ENCODE peak calls at places on chromosome 22, in four cellular contexts. J is HCT116, D is K562, G is H1. N is an unnamed sample. For H3K4me1, the result is how much of the 10 kb centered on the place peaks cover.

GRCh38 chr22:38981005-38981658 is 1.0 kb upstream of the APOBEC3B start:
- DNase-seq in J (peak), D (peak), G (no peak), N (no peak)

GRCh38 chr22:28936200-28936599 is 52.8 kb downstream of the ZNRF3 start:
- DNase-seq in J (no peak), D (no peak), G (no peak), N (no peak)

GRCh38 chr22:47547881-47548630 is 785.6 kb downstream of the TBC1D22A start:
- DNase-seq in J (no peak), D (no peak), G (no peak), N (no peak)

GRCh38 chr22:44074286-44074984 is 50.3 kb downstream of the PARVB start:
- DNase-seq in J (no peak), D (no peak), G (no peak), N (no peak)

GRCh38 chr22:44587004-44587793 is 89.2 kb upstream of the RTL6 start:
- DNase-seq in J (no peak), D (no peak), G (no peak), N (no peak)

GRCh38 chr22:43437871-43438475 is 26.2 kb downstream of the MPPED1 start:
- DNase-seq in J (no peak), D (no peak), G (no peak), N (no peak)

GRCh38 chr22:28123989-28124766 is 205.1 kb upstream of the PITPNB start:
- DNase-seq in J (no peak), D (no peak), G (no peak), N (no peak)

GRCh38 chr22:37990862-37991261 is 6.5 kb upstream of the SOX10 start:
- DNase-seq in J (no peak), D (no peak), G (no peak), N (no peak)

GRCh38 chr22:30969532-30970355 is 679 bp downstream of the TUG1 start:
- DNase-seq in J (no peak), D (peak), G (no peak), N (no peak)

GRCh38 chr22:45240137-45240809 is 421 bp downstream of the KIAA0930 start:
- DNase-seq in J (no peak), D (peak), G (no peak), N (no peak)

GRCh38 chr22:46001426-46002106 is 24.6 kb upstream of the WNT7B start:
- DNase-seq in J (no peak), D (no peak), G (no peak), N (no peak)

GRCh38 chr22:36279219-36279666 is 26.3 kb downstream of the APOL1 start:
- DNase-seq in J (no peak), D (no peak), G (no peak), N (no peak)

GRCh38 chr22:17910561-17911311 is 113.6 kb downstream of the MICAL3 start:
- DNase-seq in J (no peak), D (peak), G (no peak), N (no peak)

GRCh38 chr22:28544431-28544868 is 135.2 kb downstream of the TTC28 start:
- DNase-seq in J (no peak), D (no peak), G (no peak), N (no peak)

GRCh38 chr22:17109113-17109865 is 11.9 kb downstream of the TMEM121B start:
- DNase-seq in J (no peak), D (no peak), G (no peak), N (no peak)

GRCh38 chr22:36901411-36902142 is 11.9 kb upstream of the CSF2RB start:
- DNase-seq in J (no peak), D (peak), G (no peak), N (peak)

GRCh38 chr22:38923463-38924196 is 33.8 kb upstream of the APOBEC3A start:
- DNase-seq in J (peak), D (peak), G (no peak), N (no peak)

GRCh38 chr22:38871360-38872171 is 450 bp downstream of the CBX6 start:
- DNase-seq in J (no peak), D (peak), G (no peak), N (no peak)

GRCh38 chr22:42922374-42923177 is 65.5 kb upstream of the ARFGAP3 start:
- DNase-seq in J (no peak), D (no peak), G (no peak), N (no peak)

GRCh38 chr22:37485006-37485713 is 1.0 kb downstream of the MFNG start:
- DNase-seq in J (no peak), D (no peak), G (no peak), N (no peak)

GRCh38 chr22:50542416-50542927 is 3.2 kb upstream of the KLHDC7B start:
- DNase-seq in J (no peak), D (no peak), G (no peak), N (peak)

GRCh38 chr22:50546326-50547230 is 879 bp downstream of the KLHDC7B start:
- DNase-seq in J (no peak), D (peak), G (no peak), N (no peak)

GRCh38 chr22:50545522-50546325 is at the start of gene KLHDC7B:
- DNase-seq in J (no peak), D (no peak), G (no peak), N (no peak)

GRCh38 chr22:50544746-50545253 is 899 bp upstream of the KLHDC7B start:
- DNase-seq in J (no peak), D (no peak), G (no peak), N (no peak)

DNA sequence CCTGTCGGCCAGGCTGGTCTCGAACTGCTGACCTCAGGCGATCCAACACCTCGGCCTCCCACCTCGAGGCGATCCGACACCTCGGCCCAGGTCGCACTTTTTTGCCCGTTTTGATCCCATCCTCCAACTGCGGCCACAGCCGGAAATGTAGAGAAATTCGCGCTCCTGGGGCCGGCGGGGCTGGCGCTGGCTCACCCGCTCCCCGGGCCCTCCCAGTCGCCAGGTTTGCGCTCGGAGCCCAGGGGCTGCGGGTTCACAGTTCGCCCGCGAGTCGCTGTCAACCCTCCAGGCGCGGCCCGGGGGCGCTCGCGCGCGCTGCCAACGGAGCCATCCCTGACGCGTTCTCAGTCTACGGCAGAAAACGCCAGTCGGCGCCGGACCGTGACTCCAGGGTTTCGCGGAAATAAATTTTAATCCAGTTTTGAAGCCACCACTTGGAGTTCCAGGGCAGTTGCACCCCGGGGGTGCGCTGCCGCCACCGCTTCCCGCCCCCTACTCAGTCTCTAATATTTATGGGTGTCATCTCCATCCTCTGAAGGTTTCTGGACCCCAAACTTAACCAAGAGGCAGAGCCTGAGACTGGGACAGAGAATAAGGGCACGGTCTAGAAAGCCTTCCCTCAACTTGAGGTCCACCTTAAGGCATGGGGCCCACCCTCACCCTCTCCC is 1.5 kb upstream of the KLHDC7B start:
- DNase-seq in J (no peak), D (no peak), G (no peak), N (no peak)
- H3K4me1 ChIP-seq in J (under half), D (under half), G (under half), N (under half)

GRCh38 chr22:23402275-23403151 is 177.6 kb downstream of the IGLL1 start:
- DNase-seq in J (peak), D (peak), G (peak), N (no peak)
- TF ChIP-seq SIN3A in J (no peak), D (no peak), G (no peak), N (no peak)

DNA sequence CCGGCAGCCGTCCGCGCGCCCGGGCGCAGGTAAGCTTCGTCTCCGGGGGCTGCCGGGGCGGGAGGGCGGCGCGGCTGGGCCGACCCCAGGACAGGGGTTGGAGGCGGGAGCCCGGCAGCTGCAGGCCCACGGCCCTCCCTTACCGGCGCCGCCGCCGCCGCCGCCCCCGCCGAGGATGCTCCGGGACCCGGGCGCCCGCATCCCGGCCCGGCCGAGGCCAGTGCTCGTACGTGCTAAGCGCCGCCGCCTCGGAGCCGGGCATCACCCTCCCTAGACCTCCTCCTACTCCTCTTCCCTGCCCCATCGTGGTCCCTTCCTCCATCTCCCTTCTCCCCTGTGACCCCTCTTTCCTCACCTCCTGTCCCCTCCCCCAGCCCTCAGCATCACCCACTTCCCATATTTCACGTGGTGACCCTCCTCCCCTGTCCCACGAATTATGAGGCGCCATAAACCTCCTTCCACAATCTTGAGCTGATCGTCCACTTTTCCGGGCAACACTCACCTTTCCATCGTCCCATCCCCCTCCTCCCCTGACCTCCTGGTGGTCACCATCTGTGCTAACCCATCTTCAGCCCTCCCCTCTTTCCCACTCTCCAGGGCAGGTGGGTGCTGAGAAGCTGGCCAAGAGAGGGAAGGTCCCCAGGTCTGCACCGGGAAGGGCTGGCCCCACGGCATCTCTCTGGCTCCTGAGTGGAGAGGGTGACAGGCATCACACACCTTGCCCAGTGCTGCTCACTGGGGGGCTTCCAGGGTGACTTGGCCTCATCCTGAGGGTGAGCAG is 588 bp downstream of the ASPHD2 start:
- DNase-seq in J (no peak), D (peak), G (no peak), N (no peak)
- TF ChIP-seq EZH2 in J (no peak), D (no peak), G (no peak), N (no peak)

DNA sequence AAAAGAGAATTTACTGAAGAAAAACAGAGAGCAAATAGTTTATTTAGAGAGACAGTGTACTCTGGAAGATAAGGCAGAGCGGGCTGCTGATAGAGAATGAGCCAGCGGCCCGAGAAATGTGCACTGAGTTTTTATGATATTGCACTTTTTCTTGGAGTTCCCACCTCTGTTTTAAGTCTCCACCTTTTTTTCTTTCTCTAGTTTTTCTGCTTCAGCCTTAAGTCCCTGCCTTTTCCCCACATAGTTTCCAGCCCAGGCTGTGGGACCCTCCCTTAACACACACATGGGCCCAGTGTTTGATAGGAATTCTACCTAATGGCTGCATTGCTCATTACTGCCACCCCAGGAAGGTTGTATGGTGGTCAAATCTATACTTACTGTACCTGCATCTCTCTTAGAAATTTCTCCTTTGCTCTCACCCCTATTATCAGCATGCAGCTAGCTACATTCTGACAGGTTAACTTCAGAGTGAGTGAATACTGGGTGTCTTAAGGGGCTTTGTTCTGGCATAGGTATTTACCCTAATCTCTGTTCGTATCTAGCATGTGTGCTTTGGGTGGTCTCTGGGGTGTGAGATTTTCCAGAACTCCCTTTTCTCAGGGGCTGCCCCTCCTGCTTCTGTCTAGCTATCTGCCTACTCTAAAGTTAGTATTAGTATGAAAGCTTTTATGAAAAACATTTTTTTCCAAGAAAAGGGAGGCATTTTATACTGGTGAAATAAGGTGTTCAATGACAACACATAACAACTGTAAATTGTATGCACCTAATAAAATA is 127.3 kb upstream of the TOP3B start:
- DNase-seq in J (no peak), D (peak), G (no peak), N (no peak)
- H3K4me1 ChIP-seq in J (under half), D (under half), G (under half), N (under half)

DNA sequence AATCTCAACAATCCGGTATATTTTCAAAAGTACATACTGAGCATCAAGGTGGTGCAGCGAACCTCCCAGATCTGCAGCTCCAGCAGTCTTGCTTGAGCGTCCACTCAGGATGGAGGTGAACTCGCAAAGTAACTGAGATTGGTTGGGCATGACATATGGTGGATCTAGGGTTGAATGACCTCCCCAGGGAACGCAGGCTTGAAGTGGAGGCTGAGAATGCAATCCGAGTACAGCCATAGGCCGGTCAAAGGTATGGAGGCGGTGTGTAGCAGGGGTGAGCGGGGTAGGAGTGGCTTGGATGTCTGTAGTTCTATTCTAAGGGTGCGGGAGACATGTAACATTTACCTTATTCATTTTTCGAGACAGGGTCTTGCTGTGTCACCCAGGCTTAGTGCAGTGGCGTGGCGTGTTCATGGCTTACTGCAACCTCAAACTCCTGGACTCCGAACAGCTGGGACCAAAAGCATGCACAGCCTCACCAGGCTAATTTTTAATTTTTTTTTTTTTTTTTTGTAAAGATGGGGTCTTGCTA is 631 bp upstream of the C22orf39 start:
- DNase-seq in J (no peak), D (peak), G (no peak), N (no peak)
- TF ChIP-seq SIN3A in J (no peak), D (peak), G (no peak), N (no peak)

DNA sequence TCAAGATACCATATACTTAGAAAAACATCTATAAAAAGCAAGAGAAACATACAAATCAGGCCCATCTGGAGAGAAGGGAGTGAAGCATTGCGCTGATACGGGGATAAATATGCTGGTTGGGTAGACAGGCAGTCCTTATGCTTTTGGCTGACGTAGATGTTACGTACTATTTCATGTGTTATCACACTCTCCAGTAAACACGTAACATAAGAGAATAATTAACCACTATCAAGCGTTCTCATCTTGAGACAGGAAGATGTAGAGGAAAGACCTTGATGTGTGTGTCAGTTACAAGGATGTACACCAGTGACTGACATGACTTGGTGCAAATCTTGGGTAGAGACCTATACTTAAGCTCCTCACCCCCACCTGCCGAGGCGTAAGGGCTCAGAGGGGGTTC is 86.7 kb upstream of the PRODH start:
- DNase-seq in J (no peak), D (peak), G (no peak), N (no peak)
- TF ChIP-seq EZH2 in J (no peak), D (peak), G (no peak), N (no peak)